ENCODE peak calls at places on chromosome 1, in four cellular contexts. C is BJ, H is M059J, Y is PC-3. P is an unnamed sample.

GRCh38 chr1:181479137-181479745 is 4.1 kb upstream of the CACNA1E start:
- DNase-seq in C (peak), Y (peak), H (peak), P (peak)

GRCh38 chr1:1616045-1616821 is 933 bp downstream of the MIB2 start:
- DNase-seq in C (no peak), H (peak), Y (peak), P (no peak)

GRCh38 chr1:97674517-97674916 is 246.3 kb downstream of the DPYD start:
- DNase-seq in C (no peak), H (no peak), Y (no peak), P (no peak)

GRCh38 chr1:240967070-240967724 is 355.2 kb upstream of the GREM2 start:
- DNase-seq in H (peak), C (no peak), Y (peak), P (no peak)

GRCh38 chr1:21869620-21870121 is 57.6 kb downstream of the LDLRAD2 start:
- DNase-seq in H (peak), C (peak), Y (peak), P (peak)

GRCh38 chr1:1926346-1926811 is 7.3 kb upstream of the TMEM52 start:
- DNase-seq in C (no peak), H (no peak), Y (no peak), P (no peak)

GRCh38 chr1:41811051-41811795 is 107.5 kb downstream of the HIVEP3 start:
- DNase-seq in Y (peak), H (no peak), C (no peak), P (no peak)

GRCh38 chr1:3247521-3248031 is 178.6 kb downstream of the PRDM16 start:
- DNase-seq in H (no peak), C (no peak), Y (no peak), P (no peak)

GRCh38 chr1:33436557-33437296 is 5.8 kb upstream of the PHC2 start:
- DNase-seq in Y (no peak), H (no peak), C (no peak), P (no peak)

GRCh38 chr1:169741666-169742394 is 8.0 kb upstream of the SELE start:
- DNase-seq in C (peak), H (peak), Y (no peak), P (peak)

GRCh38 chr1:203589201-203589600 is 37.4 kb upstream of the ATP2B4 start:
- DNase-seq in H (peak), Y (peak), C (no peak), P (no peak)

GRCh38 chr1:7379445-7379971 is 391.6 kb upstream of the VAMP3 start:
- DNase-seq in H (peak), C (peak), Y (peak), P (peak)

GRCh38 chr1:197195100-197195499 is 48.6 kb upstream of the ASPM start:
- DNase-seq in Y (peak), C (no peak), H (no peak), P (no peak)

GRCh38 chr1:223732993-223733798 is 20.9 kb downstream of the CAPN2 start:
- DNase-seq in C (no peak), H (no peak), Y (peak), P (no peak)

GRCh38 chr1:204826970-204827369 is 43.7 kb upstream of the NFASC start:
- DNase-seq in H (peak), C (no peak), Y (peak), P (no peak)

GRCh38 chr1:30839827-30840359 is 68.7 kb downstream of the SDC3 start:
- DNase-seq in H (no peak), Y (no peak), C (no peak), P (no peak)

GRCh38 chr1:45230537-45230936 is 24.1 kb upstream of the ZSWIM5 start:
- DNase-seq in C (no peak), H (no peak), Y (peak), P (no peak)

GRCh38 chr1:231478800-231479199 is 49.7 kb upstream of the TSNAX start:
- DNase-seq in H (no peak), Y (no peak), C (no peak), P (no peak)

GRCh38 chr1:214364335-214364734 is 83.4 kb downstream of the SMYD2 start:
- DNase-seq in C (no peak), H (peak), Y (no peak), P (no peak)

GRCh38 chr1:223716302-223716862 is 4.0 kb downstream of the CAPN2 start:
- DNase-seq in H (no peak), C (no peak), Y (no peak), P (no peak)

GRCh38 chr1:42682739-42683529 is 716 bp downstream of the YBX1 start:
- DNase-seq in C (no peak), Y (peak), H (peak), P (no peak)

GRCh38 chr1:159916240-159917051 is 8.9 kb downstream of the TAGLN2 start:
- DNase-seq in C (no peak), Y (peak), H (peak), P (peak)

GRCh38 chr1:230270940-230271325 is 155.2 kb downstream of the PGBD5 start:
- DNase-seq in Y (no peak), C (no peak), H (no peak), P (no peak)

GRCh38 chr1:117271129-117271528 is 60.4 kb upstream of the VTCN1 start:
- DNase-seq in H (no peak), C (no peak), Y (no peak), P (no peak)

GRCh38 chr1:54866801-54867716 is 19.9 kb downstream of the DHCR24 start:
- DNase-seq in H (no peak), Y (no peak), C (no peak), P (no peak)

GRCh38 chr1:30008998-30009657 is 714.3 kb downstream of the MATN1 start:
- DNase-seq in Y (peak), H (peak), C (no peak), P (no peak)

P was measured in AG09309.